ENCODE peak calls at places on chromosomes 4 and X, in nine cellular contexts. One of them, this sample, is unnamed.

GRCh38 chr4:147526272-147526654 is 45.4 kb downstream of the EDNRA start:
- DNase-seq in ovary: no peak
- DNase-seq in left ventricle myocardium inferior: no peak
- DNase-seq in bronchial epithelial cell: no peak
- DNase-seq in cardiac fibroblast: no peak
- DNase-seq in pancreas: no peak
- DNase-seq in mesendoderm: peak; percentile 61
- DNase-seq in MG63: no peak
- DNase-seq in CD8-positive, alpha-beta T cell: no peak
- DNase-seq in this sample: no peak

GRCh38 chr4:2793920-2794706 is 1.2 kb downstream of the SH3BP2 start:
- DNase-seq in mesendoderm: peak; percentile 45
- DNase-seq in MG63: peak; percentile 52
- DNase-seq in bronchial epithelial cell: peak; percentile 25
- DNase-seq in ovary: peak; percentile 26
- DNase-seq in cardiac fibroblast: peak; percentile 71
- DNase-seq in left ventricle myocardium inferior: peak; percentile 51
- DNase-seq in CD8-positive, alpha-beta T cell: no peak
- DNase-seq in pancreas: peak; percentile 71
- DNase-seq in this sample: peak; percentile 70

GRCh38 chr4:155657169-155657568 is 9.5 kb upstream of the GUCY1A1 start:
- DNase-seq in pancreas: no peak
- DNase-seq in cardiac fibroblast: no peak
- DNase-seq in bronchial epithelial cell: no peak
- DNase-seq in mesendoderm: no peak
- DNase-seq in left ventricle myocardium inferior: no peak
- DNase-seq in ovary: no peak
- DNase-seq in MG63: no peak
- DNase-seq in CD8-positive, alpha-beta T cell: no peak
- DNase-seq in this sample: no peak

GRCh38 chr4:6362896-6363295 is 93.2 kb downstream of the WFS1 start:
- DNase-seq in pancreas: no peak
- DNase-seq in cardiac fibroblast: peak; percentile 29
- DNase-seq in ovary: no peak
- DNase-seq in mesendoderm: peak; percentile 76
- DNase-seq in bronchial epithelial cell: no peak
- DNase-seq in MG63: peak; percentile 13
- DNase-seq in CD8-positive, alpha-beta T cell: no peak
- DNase-seq in left ventricle myocardium inferior: no peak
- DNase-seq in this sample: no peak

GRCh38 chrX:140391313-140391712 is 113.6 kb downstream of the SOX3 start:
- DNase-seq in MG63: no peak
- DNase-seq in pancreas: no peak
- DNase-seq in left ventricle myocardium inferior: no peak
- DNase-seq in ovary: no peak
- DNase-seq in cardiac fibroblast: no peak
- DNase-seq in mesendoderm: no peak
- DNase-seq in bronchial epithelial cell: no peak
- DNase-seq in CD8-positive, alpha-beta T cell: no peak
- DNase-seq in this sample: no peak

GRCh38 chr4:151409470-151410313 is 716 bp downstream of the FHIP1A start:
- DNase-seq in left ventricle myocardium inferior: no peak
- DNase-seq in mesendoderm: peak; percentile 82
- DNase-seq in bronchial epithelial cell: peak; percentile 86
- DNase-seq in CD8-positive, alpha-beta T cell: no peak
- DNase-seq in ovary: peak; percentile 19
- DNase-seq in cardiac fibroblast: peak; percentile 17
- DNase-seq in MG63: no peak
- DNase-seq in pancreas: peak; percentile 73
- DNase-seq in this sample: no peak

GRCh38 chrX:145825896-145826295 is 8.3 kb downstream of the SLITRK2 start:
- DNase-seq in left ventricle myocardium inferior: no peak
- DNase-seq in pancreas: no peak
- DNase-seq in MG63: no peak
- DNase-seq in CD8-positive, alpha-beta T cell: no peak
- DNase-seq in bronchial epithelial cell: peak; percentile 1
- DNase-seq in ovary: no peak
- DNase-seq in mesendoderm: no peak
- DNase-seq in cardiac fibroblast: peak; percentile 1
- DNase-seq in this sample: no peak

GRCh38 chrX:40719218-40719617 is 16.1 kb downstream of the MED14 start:
- DNase-seq in left ventricle myocardium inferior: no peak
- DNase-seq in pancreas: no peak
- DNase-seq in bronchial epithelial cell: peak; percentile 76
- DNase-seq in cardiac fibroblast: peak; percentile 11
- DNase-seq in CD8-positive, alpha-beta T cell: no peak
- DNase-seq in mesendoderm: no peak
- DNase-seq in ovary: no peak
- DNase-seq in MG63: no peak
- DNase-seq in this sample: no peak

GRCh38 chrX:108117988-108118387 is 26.4 kb downstream of the ATG4A start:
- DNase-seq in bronchial epithelial cell: no peak
- DNase-seq in ovary: no peak
- DNase-seq in cardiac fibroblast: no peak
- DNase-seq in mesendoderm: no peak
- DNase-seq in CD8-positive, alpha-beta T cell: no peak
- DNase-seq in pancreas: no peak
- DNase-seq in left ventricle myocardium inferior: no peak
- DNase-seq in MG63: no peak
- DNase-seq in this sample: no peak

GRCh38 chrX:2176733-2177132 is 324.0 kb downstream of the DHRSX start:
- DNase-seq in CD8-positive, alpha-beta T cell: no peak
- DNase-seq in ovary: no peak
- DNase-seq in mesendoderm: no peak
- DNase-seq in pancreas: no peak
- DNase-seq in MG63: no peak
- DNase-seq in cardiac fibroblast: no peak
- DNase-seq in left ventricle myocardium inferior: no peak
- DNase-seq in bronchial epithelial cell: no peak
- DNase-seq in this sample: no peak

DNA sequence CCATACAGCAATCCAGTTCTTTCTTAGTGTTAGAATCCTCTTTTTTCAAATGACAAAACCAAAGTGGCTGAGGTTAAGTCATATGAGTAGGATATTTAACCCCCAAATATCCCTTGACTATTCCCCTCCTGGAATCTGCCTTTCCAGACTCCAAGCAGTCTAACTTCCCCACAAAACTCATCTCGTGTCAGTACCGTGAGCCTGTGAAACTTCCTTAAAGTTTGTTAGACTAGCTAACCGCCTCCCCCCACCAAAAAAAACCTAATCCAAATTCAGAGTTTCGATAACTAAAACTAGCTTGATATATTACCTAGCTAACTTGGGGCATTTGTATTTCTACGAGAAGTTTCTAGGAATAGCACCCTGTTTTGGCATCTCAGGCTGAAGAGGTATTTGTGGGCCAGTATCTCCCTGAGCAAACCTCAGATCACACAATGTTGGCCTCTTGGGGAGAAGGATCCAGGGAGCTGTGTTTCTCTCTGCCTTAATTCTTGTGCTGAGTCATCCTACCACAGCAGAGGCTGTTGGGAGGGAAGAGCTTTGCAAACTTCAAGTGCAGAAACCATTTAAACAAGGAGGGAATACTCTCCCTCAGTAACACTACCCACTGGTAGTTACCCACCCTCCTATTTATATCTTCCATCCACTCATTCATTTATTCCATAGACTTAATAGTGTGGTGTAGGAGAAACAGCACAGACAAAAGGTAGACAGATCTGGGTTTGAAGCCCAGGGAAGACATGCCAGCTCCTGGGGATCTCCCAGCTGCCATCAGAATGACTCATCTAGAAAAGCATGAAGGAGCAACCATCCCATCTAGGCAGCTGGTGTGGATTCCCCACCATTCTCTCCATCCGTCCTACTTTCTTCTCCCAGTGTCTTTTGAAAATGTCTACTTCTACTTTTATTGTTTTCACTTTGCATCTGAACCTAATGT is 39.3 kb upstream of the TXK start:
- DNase-seq in bronchial epithelial cell: peak; percentile 75
- DNase-seq in left ventricle myocardium inferior: no peak
- DNase-seq in mesendoderm: peak; percentile 88
- DNase-seq in cardiac fibroblast: peak; percentile 3
- DNase-seq in CD8-positive, alpha-beta T cell: no peak
- DNase-seq in pancreas: no peak
- DNase-seq in MG63: peak; percentile 69
- DNase-seq in ovary: no peak
- DNase-seq in this sample: no peak
- H3K4me3 ChIP-seq in bronchial epithelial cell: no peak overlapping the region
- H3K4me3 ChIP-seq in left ventricle myocardium inferior: no peak overlapping the region
- H3K4me3 ChIP-seq in mesendoderm: no peak overlapping the region
- H3K4me3 ChIP-seq in cardiac fibroblast: no peak overlapping the region
- H3K4me3 ChIP-seq in CD8-positive, alpha-beta T cell: no peak overlapping the region
- H3K4me3 ChIP-seq in pancreas: no peak overlapping the region
- H3K4me3 ChIP-seq in MG63: no peak overlapping the region
- H3K4me3 ChIP-seq in ovary: no peak overlapping the region
- H3K4me3 ChIP-seq in this sample: no peak overlapping the region

GRCh38 chrX:153674219-153674851 is 722 bp upstream of the PNCK start:
- DNase-seq in MG63: no peak
- DNase-seq in mesendoderm: peak; percentile 58
- DNase-seq in left ventricle myocardium inferior: no peak
- DNase-seq in bronchial epithelial cell: no peak
- DNase-seq in pancreas: peak; percentile 35
- DNase-seq in CD8-positive, alpha-beta T cell: peak; percentile 38
- DNase-seq in ovary: no peak
- DNase-seq in cardiac fibroblast: no peak
- DNase-seq in this sample: no peak
- H3K4me3 ChIP-seq in MG63: no peak overlapping the region
- H3K4me3 ChIP-seq in mesendoderm: no peak overlapping the region
- H3K4me3 ChIP-seq in left ventricle myocardium inferior: no peak overlapping the region
- H3K4me3 ChIP-seq in bronchial epithelial cell: no peak overlapping the region
- H3K4me3 ChIP-seq in pancreas: no peak overlapping the region
- H3K4me3 ChIP-seq in CD8-positive, alpha-beta T cell: no peak overlapping the region
- H3K4me3 ChIP-seq in ovary: no peak overlapping the region
- H3K4me3 ChIP-seq in cardiac fibroblast: no peak overlapping the region
- H3K4me3 ChIP-seq in this sample: no peak overlapping the region

GRCh38 chrX:153499876-153500275 is 5.1 kb downstream of the BGN start:
- DNase-seq in mesendoderm: no peak
- DNase-seq in ovary: no peak
- DNase-seq in CD8-positive, alpha-beta T cell: no peak
- DNase-seq in MG63: peak; percentile 88
- DNase-seq in left ventricle myocardium inferior: peak; percentile 41
- DNase-seq in cardiac fibroblast: no peak
- DNase-seq in pancreas: no peak
- DNase-seq in bronchial epithelial cell: no peak
- DNase-seq in this sample: peak; percentile 52

GRCh38 chrX:153501530-153501929 is 6.8 kb downstream of the BGN start:
- DNase-seq in bronchial epithelial cell: no peak
- DNase-seq in CD8-positive, alpha-beta T cell: no peak
- DNase-seq in ovary: no peak
- DNase-seq in left ventricle myocardium inferior: no peak
- DNase-seq in cardiac fibroblast: no peak
- DNase-seq in mesendoderm: no peak
- DNase-seq in MG63: peak; percentile 59
- DNase-seq in pancreas: no peak
- DNase-seq in this sample: peak; percentile 85

GRCh38 chrX:153498453-153498852 is 3.7 kb downstream of the BGN start:
- DNase-seq in MG63: no peak
- DNase-seq in ovary: no peak
- DNase-seq in cardiac fibroblast: no peak
- DNase-seq in mesendoderm: no peak
- DNase-seq in CD8-positive, alpha-beta T cell: no peak
- DNase-seq in bronchial epithelial cell: no peak
- DNase-seq in pancreas: no peak
- DNase-seq in left ventricle myocardium inferior: no peak
- DNase-seq in this sample: no peak

GRCh38 chrX:153500676-153501280 is 6.0 kb downstream of the BGN start:
- DNase-seq in left ventricle myocardium inferior: no peak
- DNase-seq in bronchial epithelial cell: no peak
- DNase-seq in ovary: no peak
- DNase-seq in pancreas: no peak
- DNase-seq in mesendoderm: no peak
- DNase-seq in cardiac fibroblast: no peak
- DNase-seq in MG63: no peak
- DNase-seq in CD8-positive, alpha-beta T cell: no peak
- DNase-seq in this sample: no peak

GRCh38 chrX:153499258-153499657 is 4.5 kb downstream of the BGN start:
- DNase-seq in left ventricle myocardium inferior: no peak
- DNase-seq in ovary: no peak
- DNase-seq in MG63: peak; percentile 80
- DNase-seq in CD8-positive, alpha-beta T cell: no peak
- DNase-seq in mesendoderm: no peak
- DNase-seq in bronchial epithelial cell: no peak
- DNase-seq in pancreas: no peak
- DNase-seq in cardiac fibroblast: no peak
- DNase-seq in this sample: peak; percentile 87
- H3K4me3 ChIP-seq in left ventricle myocardium inferior: peak overlapping the region; percentile 46
- H3K4me3 ChIP-seq in ovary: no peak overlapping the region
- H3K4me3 ChIP-seq in MG63: peak overlapping the region; percentile 26
- H3K4me3 ChIP-seq in CD8-positive, alpha-beta T cell: no peak overlapping the region
- H3K4me3 ChIP-seq in mesendoderm: no peak overlapping the region
- H3K4me3 ChIP-seq in bronchial epithelial cell: no peak overlapping the region
- H3K4me3 ChIP-seq in pancreas: no peak overlapping the region
- H3K4me3 ChIP-seq in cardiac fibroblast: no peak overlapping the region
- H3K4me3 ChIP-seq in this sample: peak overlapping the region; percentile 43

GRCh38 chr4:167973513-167973912 is 118.8 kb upstream of the ANXA10 start:
- DNase-seq in CD8-positive, alpha-beta T cell: no peak
- DNase-seq in MG63: no peak
- DNase-seq in ovary: no peak
- DNase-seq in cardiac fibroblast: no peak
- DNase-seq in pancreas: no peak
- DNase-seq in left ventricle myocardium inferior: no peak
- DNase-seq in bronchial epithelial cell: no peak
- DNase-seq in mesendoderm: no peak
- DNase-seq in this sample: no peak
- H3K4me3 ChIP-seq in CD8-positive, alpha-beta T cell: no peak overlapping the region
- H3K4me3 ChIP-seq in MG63: no peak overlapping the region
- H3K4me3 ChIP-seq in ovary: no peak overlapping the region
- H3K4me3 ChIP-seq in cardiac fibroblast: no peak overlapping the region
- H3K4me3 ChIP-seq in pancreas: no peak overlapping the region
- H3K4me3 ChIP-seq in left ventricle myocardium inferior: no peak overlapping the region
- H3K4me3 ChIP-seq in bronchial epithelial cell: no peak overlapping the region
- H3K4me3 ChIP-seq in mesendoderm: no peak overlapping the region
- H3K4me3 ChIP-seq in this sample: no peak overlapping the region

This sample was measured in tibial artery.